ENCODE peak calls at places on chromosome 18, in four cellular contexts. X is sigmoid colon, M is H1, P is transverse colon. R is an unnamed sample. For H3K27me3, the result is how much of the 10 kb centered on the place peaks cover.

GRCh38 chr18:74905245-74905644 is 303.7 kb downstream of the PTGR3 start:
- DNase-seq in X (peak), M (no peak), P (peak), R (no peak)

GRCh38 chr18:50880108-50880465 is 1.2 kb downstream of the ME2 start:
- DNase-seq in X (no peak), M (no peak), P (no peak), R (no peak)

GRCh38 chr18:3492166-3492565 is 42.2 kb downstream of the TGIF1 start:
- DNase-seq in X (no peak), M (no peak), P (no peak), R (no peak)

GRCh38 chr18:63322908-63323634 is 3.5 kb upstream of the BCL2 start:
- DNase-seq in X (peak), M (no peak), P (peak), R (no peak)

GRCh38 chr18:79493211-79493800 is 97.6 kb downstream of the NFATC1 start:
- DNase-seq in X (peak), M (no peak), P (no peak), R (peak)

GRCh38 chr18:23890589-23890988 is 124.0 kb upstream of the TTC39C start:
- DNase-seq in X (no peak), M (no peak), P (no peak), R (no peak)

GRCh38 chr18:32019251-32019943 is 772 bp downstream of the RNF125 start:
- DNase-seq in X (no peak), M (peak), P (peak), R (peak)

GRCh38 chr18:9838144-9838877 is 47.5 kb upstream of the TXNDC2 start:
- DNase-seq in X (no peak), M (peak), P (no peak), R (no peak)

GRCh38 chr18:47944972-47945843 is 14.7 kb upstream of the SMAD2 start:
- DNase-seq in X (no peak), M (no peak), P (no peak), R (no peak)

GRCh38 chr18:40897884-40898283 is 1057.2 kb upstream of the PIK3C3 start:
- DNase-seq in X (no peak), M (no peak), P (no peak), R (no peak)

GRCh38 chr18:39453356-39453755 is 1887.8 kb upstream of the CELF4 start:
- DNase-seq in X (no peak), M (no peak), P (no peak), R (no peak)

GRCh38 chr18:7438631-7439030 is 128.5 kb upstream of the PTPRM start:
- DNase-seq in X (no peak), M (no peak), P (no peak), R (no peak)
- TF ChIP-seq EP300 in X (no peak), M (no peak), P (no peak), R (no peak)

GRCh38 chr18:67373636-67374035 is 142.9 kb downstream of the DSEL start:
- DNase-seq in X (no peak), M (no peak), P (no peak), R (no peak)
- H3K27me3 ChIP-seq in X (under half), M (under half), P (under half), R (under half)

DNA sequence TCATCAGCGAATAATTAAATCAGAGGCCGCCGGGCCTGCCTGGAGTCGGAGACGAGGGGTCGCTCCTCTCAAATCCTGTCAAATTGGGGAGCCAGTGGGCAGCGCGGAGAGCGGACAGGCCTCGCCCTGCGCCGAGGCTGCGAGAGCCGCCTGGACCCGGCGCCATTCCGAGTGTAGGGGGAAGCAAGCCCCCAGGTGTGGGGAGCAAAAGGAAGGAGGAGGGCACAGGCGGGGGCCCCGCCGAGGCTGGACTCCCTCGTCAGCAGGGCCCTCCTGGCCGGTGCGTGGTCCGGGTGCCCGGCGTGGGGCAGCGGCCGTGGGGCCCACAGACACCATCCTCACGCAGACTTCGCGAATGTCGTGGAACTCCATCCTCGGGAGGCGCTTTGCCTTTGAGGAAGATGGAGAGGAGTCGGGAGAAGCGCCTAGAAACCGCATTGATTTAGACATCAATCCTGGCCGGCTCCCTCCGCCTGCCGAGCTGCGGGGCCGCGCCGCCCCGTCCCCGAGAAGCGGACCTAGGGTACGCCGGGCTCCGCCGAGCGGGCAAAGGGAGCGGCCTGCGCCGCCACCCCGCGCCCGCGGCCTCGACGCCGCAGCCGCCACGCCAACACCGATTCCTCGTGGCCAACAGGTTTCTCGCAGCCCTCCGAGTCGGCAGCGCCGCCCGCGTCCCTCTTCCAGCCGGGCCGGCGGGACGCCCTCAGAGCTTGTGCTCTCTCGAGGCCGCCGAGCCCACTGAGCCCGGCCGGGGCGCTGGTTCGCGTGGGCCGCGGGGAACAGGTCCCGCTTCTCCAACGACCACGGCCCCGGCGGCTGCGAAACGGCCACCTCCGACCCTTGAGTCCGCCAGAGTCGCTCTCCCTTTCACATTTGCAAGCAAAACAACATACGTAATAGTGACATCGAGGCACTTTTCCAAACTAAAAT is 6.7 kb upstream of the ONECUT2 start:
- DNase-seq in X (no peak), M (no peak), P (no peak), R (peak)
- H3K4me3 ChIP-seq in X (no peak), M (peak), P (no peak), R (no peak)

DNA sequence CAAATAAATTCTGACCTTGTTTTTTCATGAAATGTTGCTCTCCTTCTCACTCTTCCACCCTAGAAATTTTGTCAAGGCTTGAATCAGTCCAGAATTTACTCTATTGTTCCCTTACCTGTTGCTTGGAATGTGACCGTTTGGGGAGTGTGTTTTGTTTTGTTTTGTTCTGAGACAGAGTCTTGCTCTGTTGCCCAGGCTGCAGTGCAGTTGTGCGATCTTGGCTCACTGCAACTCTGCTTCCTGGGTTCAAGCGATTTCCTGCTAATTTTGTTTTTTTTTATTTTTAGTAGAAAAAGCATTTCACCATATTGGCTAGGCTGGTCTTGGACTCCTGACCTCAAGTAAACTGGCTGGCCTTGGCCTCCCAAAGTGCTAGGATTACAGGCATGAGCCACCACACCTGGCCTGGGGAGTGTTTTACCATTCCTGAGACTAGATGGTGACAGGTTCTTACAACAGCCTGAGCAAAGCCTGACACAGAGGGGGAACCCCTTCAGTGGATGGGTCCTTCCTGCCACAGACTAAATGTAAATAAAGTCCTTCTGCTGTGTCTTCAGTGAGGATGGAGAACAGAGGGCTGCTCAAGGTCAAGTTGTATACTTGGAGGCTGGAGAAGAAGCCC is 52.0 kb downstream of the HAUS1 start:
- DNase-seq in X (no peak), M (no peak), P (no peak), R (no peak)
- TF ChIP-seq EP300 in X (no peak), M (no peak), P (no peak), R (no peak)